ENCODE peak calls at places on chromosomes 6 and 20, in five cellular contexts. Y is EH; O is NCI-H510A treated with DMSO at 0.1 percent for 48 hours; A is activated naive CD8-positive, alpha-beta T cell treated with anti-CD3 and anti-CD28 coated beads, Interleukin-2, amount 50 U/mL, for 24 hours; T is aorta. I is an unnamed sample.
A peak's percentile ranks its signal among the peaks of the same experiment; 100 is the strongest.

GRCh38 chr6:117463762-117464665 is 18.5 kb upstream of the DCBLD1 start:
- DNase-seq in Y (peak; percentile 84), O (no peak), A (no peak), T (no peak), I (no peak)

GRCh38 chr6:114343782-114344144 is 940 bp upstream of the HS3ST5 start:
- DNase-seq in Y (no peak), O (peak; percentile 22), A (no peak), T (no peak), I (no peak)

GRCh38 chr20:36974660-36975059 is 23.2 kb upstream of the SAMHD1 start:
- DNase-seq in Y (no peak), O (no peak), A (no peak), T (no peak), I (no peak)

GRCh38 chr6:157990321-157991066 is 8.8 kb downstream of the SYNJ2 start:
- DNase-seq in Y (peak; percentile 27), O (no peak), A (peak; percentile 30), T (no peak), I (no peak)

GRCh38 chr20:43925215-43925614 is 10.6 kb downstream of the TOX2 start:
- DNase-seq in Y (peak; percentile 34), O (no peak), A (peak; percentile 80), T (no peak), I (no peak)

GRCh38 chr6:11911535-11911934 is 100.6 kb upstream of the HIVEP1 start:
- DNase-seq in Y (peak; percentile 90), O (no peak), A (no peak), T (no peak), I (no peak)

GRCh38 chr6:12200025-12200424 is 90.1 kb upstream of the EDN1 start:
- DNase-seq in Y (no peak), O (no peak), A (no peak), T (no peak), I (no peak)

GRCh38 chr20:57809661-57810172 is 99.9 kb upstream of the PMEPA1 start:
- DNase-seq in Y (no peak), O (no peak), A (no peak), T (no peak), I (no peak)

GRCh38 chr20:56391037-56391436 is 978 bp downstream of the AURKA start:
- DNase-seq in Y (peak; percentile 11), O (no peak), A (no peak), T (no peak), I (no peak)

GRCh38 chr6:63598001-63598250 is 25.6 kb downstream of the LOC128125822 start:
- DNase-seq in Y (no peak), O (no peak), A (no peak), T (no peak), I (no peak)

GRCh38 chr6:108102965-108103364 is 28.4 kb upstream of the OSTM1 start:
- DNase-seq in Y (no peak), O (no peak), A (no peak), T (no peak), I (no peak)

GRCh38 chr20:653110-653589 is at the start of gene SRXN1:
- DNase-seq in Y (peak; percentile 91), O (peak; percentile 75), A (peak; percentile 89), T (peak; percentile 94), I (no peak)

GRCh38 chr20:50580016-50580747 is 70.0 kb downstream of the PTPN1 start:
- DNase-seq in Y (peak; percentile 65), O (peak; percentile 40), A (peak; percentile 65), T (peak; percentile 72), I (no peak)

GRCh38 chr20:46252352-46253091 is 55.8 kb downstream of the CDH22 start:
- DNase-seq in Y (no peak), O (peak; percentile 58), A (no peak), T (no peak), I (no peak)

GRCh38 chr6:131250121-131250520 is 114.9 kb downstream of the AKAP7 start:
- DNase-seq in Y (peak; percentile 41), O (no peak), A (peak; percentile 9), T (peak; percentile 60), I (no peak)

GRCh38 chr6:52297433-52297832 is 12.9 kb upstream of the MCM3 start:
- DNase-seq in Y (no peak), O (no peak), A (peak; percentile 20), T (no peak), I (no peak)

GRCh38 chr6:54255881-54256280 is 52.4 kb upstream of the TINAG start:
- DNase-seq in Y (peak; percentile 51), O (no peak), A (no peak), T (no peak), I (no peak)

GRCh38 chr6:29552512-29553051 is 7.0 kb downstream of the UBD start:
- DNase-seq in Y (peak; percentile 76), O (no peak), A (no peak), T (no peak), I (no peak)

GRCh38 chr6:23173231-23173630 is 603.9 kb downstream of the HDGFL1 start:
- DNase-seq in Y (peak; percentile 45), O (no peak), A (no peak), T (no peak), I (no peak)

GRCh38 chr20:3106658-3107463 is 22.3 kb upstream of the AVP start:
- DNase-seq in Y (no peak), O (peak; percentile 61), A (no peak), T (no peak), I (peak; percentile 68)

GRCh38 chr20:48906221-48906877 is 15.2 kb upstream of the ARFGEF2 start:
- DNase-seq in Y (no peak), O (no peak), A (no peak), T (no peak), I (no peak)